ENCODE peak calls at places on chromosomes 16 and 17, in six cellular contexts. L is A549, H is NB4, Z is endodermal cell, R is lower lobe of right lung, O is uterus. P is an unnamed sample.

GRCh38 chr16:745739-746138 is 4.9 kb upstream of the CIAO3 start:
- DNase-seq in O (no peak), Z (peak), R (no peak), H (no peak), L (no peak), P (no peak)

GRCh38 chr16:720507-720989 is 398 bp upstream of the ANTKMT start:
- DNase-seq in L (peak), R (no peak), H (peak), Z (peak), O (peak), P (no peak)

GRCh38 chr17:68512247-68512966 is at the start of gene PRKAR1A:
- DNase-seq in L (peak), H (peak), R (peak), O (peak), Z (peak), P (peak)

GRCh38 chr16:84299734-84300440 is 5.2 kb downstream of the WFDC1 start:
- DNase-seq in R (no peak), Z (peak), L (no peak), H (no peak), O (no peak), P (no peak)

GRCh38 chr16:27549857-27550581 is at the start of the genes GTF3C1 and KATNIP:
- DNase-seq in Z (peak), L (peak), R (peak), O (peak), H (peak), P (peak)

GRCh38 chr16:8194795-8195194 is 395.5 kb downstream of the TMEM114 start:
- DNase-seq in L (peak), H (peak), O (no peak), R (no peak), Z (peak), P (no peak)

GRCh38 chr17:80559688-80560290 is 15.2 kb downstream of the RPTOR start:
- DNase-seq in O (no peak), Z (no peak), H (no peak), L (no peak), R (no peak), P (peak)

GRCh38 chr17:17001874-17002520 is 30.1 kb upstream of the TNFRSF13B start:
- DNase-seq in H (peak), L (peak), Z (peak), R (peak), O (peak), P (no peak)

GRCh38 chr17:17724991-17725852 is 44.0 kb downstream of the RAI1 start:
- DNase-seq in H (no peak), Z (peak), O (no peak), L (no peak), R (no peak), P (no peak)

GRCh38 chr16:77951788-77952187 is 70.6 kb upstream of the CLEC3A start:
- DNase-seq in R (no peak), L (peak), O (no peak), H (peak), Z (peak), P (no peak)
- TF ChIP-seq CTCF in R (peak), L (peak), O (no peak), H (peak), Z (peak), P (peak)

GRCh38 chr16:62036101-62036806 is at the start of gene CDH8:
- DNase-seq in H (no peak), R (peak), O (no peak), Z (peak), L (no peak), P (no peak)
- H3K4me3 ChIP-seq in H (no peak), R (peak), O (peak), Z (peak), L (peak), P (no peak)

GRCh38 chr16:14072360-14072759 is 1.2 kb downstream of the MRTFB start:
- DNase-seq in O (no peak), L (no peak), H (no peak), Z (no peak), R (no peak), P (no peak)
- TF ChIP-seq CTCF in O (no peak), L (no peak), H (no peak), Z (no peak), R (no peak), P (no peak)

DNA sequence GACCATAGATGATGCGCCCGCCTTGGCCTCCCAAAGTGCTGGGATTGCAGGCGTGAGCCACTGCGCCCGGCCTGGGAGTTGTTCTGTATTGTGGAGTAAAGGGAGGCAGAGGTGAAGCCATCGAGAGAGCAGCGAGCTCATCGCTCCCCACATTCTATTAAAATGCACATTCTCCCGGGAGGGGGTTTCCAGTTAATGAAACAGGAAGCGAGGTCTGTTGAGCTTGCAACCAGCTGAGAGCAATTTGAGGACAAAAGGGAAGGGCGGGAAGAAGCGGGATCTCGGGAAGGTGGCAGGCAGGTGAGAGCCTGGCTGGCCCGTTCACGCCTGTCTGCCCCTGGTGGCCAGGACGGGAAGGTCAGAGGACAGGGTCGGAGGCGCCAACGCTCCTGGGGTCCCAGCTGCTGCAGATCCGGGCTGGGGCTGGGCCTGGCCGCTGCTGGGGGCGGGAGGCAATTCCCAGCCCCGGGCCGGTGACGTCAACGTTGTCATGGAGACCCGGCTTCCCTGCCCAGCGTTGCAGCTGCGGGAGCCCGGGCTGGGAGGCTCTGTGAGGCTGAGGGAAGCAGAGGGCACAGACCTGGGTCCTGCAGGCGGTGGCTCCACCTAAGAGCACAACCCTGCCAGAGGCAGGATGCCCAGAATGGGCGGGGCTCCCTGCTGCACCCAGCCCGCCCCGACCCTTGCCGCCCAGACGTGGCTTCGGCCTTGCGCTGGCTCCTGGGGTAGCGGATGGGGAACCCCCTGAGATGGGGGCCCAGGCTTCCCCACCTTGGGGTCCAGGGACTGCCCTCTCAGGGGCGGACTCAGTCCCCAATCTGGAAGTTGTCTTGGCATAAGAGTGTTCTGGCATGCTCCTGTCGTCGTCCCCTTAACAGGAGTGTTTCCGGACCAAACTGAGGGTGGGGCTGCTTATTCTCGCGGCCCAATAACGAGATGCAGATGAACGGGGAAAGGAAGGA is 48.7 kb upstream of the PLCG2 start:
- DNase-seq in R (peak), Z (peak), H (peak), L (peak), O (peak), P (peak)
- H3K4me3 ChIP-seq in R (peak), Z (peak), H (no peak), L (peak), O (peak), P (peak)

GRCh38 chr16:16167927-16168326 is 55.4 kb downstream of the ABCC6 start:
- DNase-seq in L (no peak), O (no peak), H (no peak), Z (no peak), R (no peak), P (no peak)
- TF ChIP-seq CTCF in L (no peak), O (no peak), H (no peak), Z (peak), R (no peak), P (no peak)

GRCh38 chr17:47376247-47376646 is 52.5 kb downstream of the EFCAB13 start:
- DNase-seq in R (no peak), H (no peak), L (no peak), O (no peak), Z (no peak), P (no peak)
- H3K4me3 ChIP-seq in R (no peak), H (no peak), L (no peak), O (no peak), Z (no peak), P (no peak)

DNA sequence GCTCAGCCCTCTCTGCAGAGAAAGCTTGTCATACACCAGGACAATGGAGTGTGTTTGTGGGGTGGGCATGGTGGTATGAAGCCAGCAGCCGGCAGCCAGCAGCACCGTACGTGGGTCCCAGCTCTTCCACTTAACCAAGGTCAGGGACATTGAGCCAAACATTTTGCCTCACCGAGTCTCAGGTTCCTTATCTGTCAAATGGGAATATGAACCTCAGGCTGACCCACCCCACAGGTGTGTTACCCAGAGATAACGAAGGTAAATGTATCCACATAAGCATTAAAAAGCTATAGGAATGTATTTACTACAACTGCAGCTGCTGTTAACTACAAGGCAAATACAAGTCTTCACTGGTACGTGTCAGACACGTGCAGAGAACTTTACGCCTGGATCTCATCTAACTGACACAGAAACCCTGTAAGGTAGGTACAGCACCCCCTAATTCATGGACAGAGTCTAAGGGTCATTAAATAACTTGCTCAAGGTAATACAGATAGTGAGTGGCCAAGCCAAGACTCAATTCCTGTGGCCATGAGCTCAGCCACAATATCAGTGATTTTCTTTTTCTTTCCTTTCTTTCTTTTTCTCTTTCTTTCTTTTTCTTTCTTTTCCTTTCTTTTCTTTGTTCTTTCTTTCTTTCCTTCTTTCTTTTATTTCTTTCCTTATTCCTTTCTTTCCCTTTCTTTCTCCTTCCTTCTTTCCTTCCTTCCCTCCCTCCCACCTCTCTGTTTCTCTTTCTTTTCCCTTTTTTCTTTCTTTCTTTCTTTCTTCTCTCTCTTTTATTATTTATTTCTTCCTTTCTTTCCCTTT is 990 bp downstream of the SLC5A11 start:
- DNase-seq in H (no peak), O (no peak), R (no peak), L (no peak), Z (no peak), P (no peak)
- TF ChIP-seq CTCF in H (no peak), O (no peak), R (no peak), L (no peak), Z (no peak), P (no peak)

GRCh38 chr16:54050281-54051210 is 236.0 kb downstream of the IRX3 start:
- DNase-seq in L (no peak), R (no peak), O (no peak), Z (peak), H (peak), P (no peak)
- H3K4me3 ChIP-seq in L (no peak), R (no peak), O (no peak), Z (no peak), H (peak), P (no peak)

GRCh38 chr16:23504453-23505179 is 5.7 kb downstream of the GGA2 start:
- DNase-seq in R (peak), O (peak), L (peak), H (peak), Z (peak), P (peak)
- TF ChIP-seq CTCF in R (no peak), O (no peak), L (no peak), H (peak), Z (peak), P (peak)

P was measured in epithelial cell of proximal tubule.